ENCODE peak calls at places on chromosomes 1 and 21, in nine cellular contexts. C is prostate gland; A is uterus; Q is CD8-positive, alpha-beta T cell; D is heart left ventricle; K is endothelial cell of umbilical vein; U is astrocyte; M is fibroblast of lung; F is pancreas. B is an unnamed sample.

GRCh38 chr1:214664656-214665433 is 61.9 kb downstream of the CENPF start:
- DNase-seq in D (no peak), F (no peak), C (no peak), U (peak; percentile 75), Q (no peak), K (no peak), A (no peak), M (no peak), B (no peak)

GRCh38 chr1:55235722-55236121 is 20.6 kb upstream of the USP24 start:
- DNase-seq in M (peak; percentile 90), A (no peak), D (no peak), K (peak; percentile 46), C (no peak), Q (no peak), F (no peak), U (peak; percentile 83), B (no peak)

GRCh38 chr1:154849645-154850131 is 20.4 kb downstream of the KCNN3 start:
- DNase-seq in A (no peak), C (no peak), Q (no peak), U (no peak), M (no peak), D (no peak), F (no peak), K (no peak), B (no peak)

GRCh38 chr1:196677781-196678509 is 26.1 kb downstream of the CFH start:
- DNase-seq in C (no peak), K (no peak), Q (no peak), A (no peak), M (peak; percentile 33), D (no peak), U (peak; percentile 44), F (no peak), B (no peak)

GRCh38 chr1:108047085-108047484 is 82.1 kb upstream of the VAV3 start:
- DNase-seq in F (no peak), M (no peak), Q (no peak), C (no peak), D (no peak), K (no peak), U (no peak), A (no peak), B (no peak)

GRCh38 chr21:39657091-39657689 is 44.5 kb downstream of the B3GALT5 start:
- DNase-seq in F (no peak), U (no peak), Q (no peak), D (no peak), K (no peak), C (no peak), M (no peak), A (no peak), B (no peak)

GRCh38 chr1:70509996-70510876 is 99.2 kb downstream of the CTH start:
- DNase-seq in F (no peak), A (no peak), Q (no peak), K (peak; percentile 71), C (no peak), M (peak; percentile 99), U (peak; percentile 87), D (no peak), B (peak; percentile 92)

GRCh38 chr1:109659145-109659544 is 3.2 kb downstream of the GSTM4 start:
- DNase-seq in K (no peak), C (no peak), M (no peak), F (no peak), Q (no peak), A (no peak), U (no peak), D (no peak), B (no peak)

GRCh38 chr1:63912643-63913042 is 138.8 kb downstream of the ROR1 start:
- DNase-seq in Q (no peak), D (no peak), K (no peak), A (no peak), U (no peak), M (no peak), C (no peak), F (no peak), B (no peak)
- H3K4me1 ChIP-seq in Q (no peaks in the 10 kb centered on the region), D (peaks cover 10% of the 10 kb centered on the region), K (no peaks in the 10 kb centered on the region), A (peaks cover 4% of the 10 kb centered on the region), U (peaks cover 6% of the 10 kb centered on the region), M (peaks cover 2% of the 10 kb centered on the region), C (peaks cover 3% of the 10 kb centered on the region), F (peaks cover 41% of the 10 kb centered on the region), B (peaks cover 33% of the 10 kb centered on the region)

DNA sequence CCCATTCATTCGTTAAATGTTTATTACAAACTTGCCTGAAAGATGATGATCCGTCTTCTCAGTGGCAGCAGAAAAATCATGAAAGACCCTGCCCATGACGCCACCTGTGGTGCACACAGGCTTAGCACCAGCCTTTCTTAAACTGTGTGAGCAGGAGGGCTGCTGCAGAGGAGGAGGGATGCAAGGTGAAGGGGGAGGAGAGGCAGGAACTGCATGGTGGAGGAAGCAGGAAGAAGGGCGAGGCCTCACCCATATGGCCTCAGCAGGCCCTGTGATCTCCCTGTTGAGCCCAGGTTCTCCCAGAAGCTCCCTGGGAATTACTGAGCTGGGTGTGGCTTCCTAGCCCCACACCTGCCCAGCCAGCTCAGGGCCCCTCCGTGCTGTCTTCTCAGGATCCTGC is 25.0 kb upstream of the RD3 start:
- DNase-seq in F (no peak), A (no peak), Q (no peak), C (no peak), M (no peak), D (no peak), U (no peak), K (no peak), B (no peak)
- TF ChIP-seq CTCF in F (no peak), A (no peak), Q (no peak), C (no peak), M (no peak), D (no peak), U (no peak), K (no peak), B (no peak)

GRCh38 chr1:10941891-10942541 is 70.4 kb upstream of the TARDBP start:
- DNase-seq in Q (peak; percentile 71), A (peak; percentile 64), F (peak; percentile 84), M (peak; percentile 39), U (no peak), K (peak; percentile 22), D (peak; percentile 58), C (peak; percentile 39), B (peak; percentile 43)
- H3K4me1 ChIP-seq in Q (peaks cover 43% of the 10 kb centered on the region), A (peaks cover 20% of the 10 kb centered on the region), F (no peaks in the 10 kb centered on the region), M (no peaks in the 10 kb centered on the region), U (peaks cover 12% of the 10 kb centered on the region), K (no peaks in the 10 kb centered on the region), D (peaks cover 20% of the 10 kb centered on the region), C (peaks cover 10% of the 10 kb centered on the region), B (no peaks in the 10 kb centered on the region)

GRCh38 chr1:212514056-212514614 is 81.4 kb downstream of the NENF start:
- DNase-seq in K (no peak), M (peak; percentile 29), U (peak; percentile 58), Q (peak; percentile 15), D (peak; percentile 68), F (peak; percentile 76), A (no peak), C (no peak), B (peak; percentile 53)
- TF ChIP-seq CTCF in K (no peak), M (no peak), U (no peak), Q (no peak), D (no peak), F (no peak), A (no peak), C (no peak), B (peak; percentile 6)

B was measured in cardiac muscle cell.